ENCODE peak calls at places on chromosome 14, in four cellular contexts. E, Y, I and C are unnamed samples. For H3K27me3, the result is how much of the 10 kb centered on the place peaks cover.

GRCh38 chr14:24556756-24557155 is 19.3 kb downstream of the CTSG start:
- DNase-seq in I (no peak), E (no peak), Y (no peak), C (no peak)

GRCh38 chr14:105091335-105092123 is 26.3 kb upstream of the GPR132 start:
- DNase-seq in I (peak), Y (peak), E (peak), C (no peak)

GRCh38 chr14:61110683-61111082 is 129.6 kb downstream of the SLC38A6 start:
- DNase-seq in Y (no peak), I (no peak), E (no peak), C (no peak)

GRCh38 chr14:61489002-61489401 is 167.6 kb downstream of the PRKCH start:
- DNase-seq in E (no peak), Y (no peak), I (no peak), C (no peak)

GRCh38 chr14:95340201-95340697 is 20.5 kb upstream of the CLMN start:
- DNase-seq in Y (no peak), I (no peak), E (peak), C (no peak)

GRCh38 chr14:98682031-98682430 is 590.0 kb downstream of the BCL11B start:
- DNase-seq in Y (no peak), I (no peak), E (no peak), C (no peak)

GRCh38 chr14:68649461-68650189 is 143.2 kb downstream of the ZFP36L1 start:
- DNase-seq in I (peak), Y (no peak), E (no peak), C (no peak)

GRCh38 chr14:106044949-106045596 is 518.7 kb downstream of the TMEM121 start:
- DNase-seq in Y (peak), I (peak), E (peak), C (peak)

GRCh38 chr14:92747701-92748258 is 647 bp downstream of the LGMN start:
- DNase-seq in Y (no peak), I (no peak), E (peak), C (no peak)

GRCh38 chr14:89855961-89856360 is 98.6 kb downstream of the EFCAB11 start:
- DNase-seq in E (no peak), I (no peak), Y (no peak), C (no peak)

GRCh38 chr14:95253039-95253620 is 66.6 kb downstream of the CLMN start:
- DNase-seq in I (no peak), E (no peak), Y (no peak), C (no peak)

GRCh38 chr14:82602794-82603193 is 1069.1 kb upstream of the SEL1L start:
- DNase-seq in E (no peak), Y (no peak), I (no peak), C (no peak)

GRCh38 chr14:77100961-77101360 is 2.9 kb downstream of the CIPC start:
- DNase-seq in E (no peak), I (no peak), Y (no peak), C (no peak)

GRCh38 chr14:73944432-73945158 is 5.3 kb downstream of the FAM161B start:
- DNase-seq in Y (no peak), I (no peak), E (peak), C (no peak)

GRCh38 chr14:57533214-57533613 is 39.6 kb upstream of the CCDC198 start:
- DNase-seq in E (peak), I (no peak), Y (no peak), C (no peak)

GRCh38 chr14:101705733-101706508 is 55.6 kb upstream of the PPP2R5C start:
- DNase-seq in I (peak), E (peak), Y (peak), C (peak)

GRCh38 chr14:101708853-101709532 is 52.5 kb upstream of the PPP2R5C start:
- DNase-seq in I (no peak), Y (no peak), E (no peak), C (no peak)

GRCh38 chr14:101707863-101708620 is 53.5 kb upstream of the PPP2R5C start:
- DNase-seq in Y (no peak), E (no peak), I (no peak), C (no peak)

GRCh38 chr14:101706509-101707284 is 54.8 kb upstream of the PPP2R5C start:
- DNase-seq in Y (no peak), I (no peak), E (no peak), C (no peak)

GRCh38 chr14:101707285-101707842 is 54.1 kb upstream of the PPP2R5C start:
- DNase-seq in Y (peak), I (no peak), E (peak), C (peak)
- H3K27ac ChIP-seq in Y (peak), I (peak), E (no peak), C (peak)

DNA sequence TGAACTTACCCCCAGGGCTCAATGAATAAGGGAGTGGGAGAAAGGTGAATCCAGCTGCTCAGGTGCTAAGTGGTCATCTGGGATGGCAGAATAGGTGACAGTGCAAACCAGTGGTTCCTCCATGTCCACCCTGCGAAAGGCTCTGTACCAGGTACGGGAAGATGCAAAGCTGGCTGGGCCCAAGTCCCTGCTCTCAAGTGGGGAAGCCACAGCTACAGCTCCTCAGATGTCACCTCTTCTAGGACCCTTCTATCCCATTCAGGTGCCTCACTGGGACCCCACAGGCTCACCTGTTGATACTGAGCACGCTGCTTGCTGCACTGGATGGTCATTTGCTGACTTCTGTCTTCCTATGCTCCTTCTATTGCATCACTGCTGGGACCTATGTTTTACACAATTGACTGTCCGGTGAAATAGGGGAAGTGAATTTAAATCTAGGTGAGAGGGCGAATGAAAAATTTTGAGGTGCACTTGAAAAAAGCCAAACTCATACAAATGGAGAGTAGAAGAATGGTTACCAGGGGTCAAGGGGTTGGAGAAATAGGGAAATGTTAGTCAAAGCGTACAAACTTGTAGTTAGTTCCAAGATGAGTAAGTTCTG is 20.3 kb upstream of the PPP4R4 start:
- DNase-seq in Y (no peak), E (no peak), I (no peak), C (no peak)
- H3K27me3 ChIP-seq in Y (under half), E (under half), I (under half), C (under half)

DNA sequence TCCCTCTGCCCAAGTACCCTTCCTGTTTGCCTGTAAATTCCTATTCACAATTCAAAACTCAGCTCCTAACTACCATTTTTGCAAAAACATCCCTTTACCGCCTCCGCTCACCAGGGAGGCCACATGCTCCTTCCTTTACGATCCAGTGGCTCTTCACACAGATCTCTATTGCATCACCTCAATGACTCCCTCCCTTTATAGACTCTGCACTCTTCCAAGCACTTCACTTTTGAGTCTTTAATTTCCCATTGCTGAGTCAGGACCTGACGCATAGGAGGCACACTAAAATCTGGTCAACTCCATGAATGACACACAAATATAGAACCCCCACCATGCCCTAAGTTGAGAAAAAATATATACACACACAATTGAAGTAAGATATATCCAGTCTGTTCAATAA is 45.9 kb downstream of the PPP1R13B start:
- DNase-seq in E (peak), Y (no peak), I (no peak), C (no peak)
- H3K27ac ChIP-seq in E (no peak), Y (no peak), I (peak), C (no peak)

GRCh38 chr14:51092965-51093364 is 1.9 kb downstream of the TRIM9 start:
- DNase-seq in I (no peak), Y (no peak), E (no peak), C (no peak)
- H3K27me3 ChIP-seq in I (under half), Y (under half), E (under half), C (under half)

GRCh38 chr14:64539186-64539552 is 1.4 kb upstream of the HSPA2 start:
- DNase-seq in E (no peak), I (no peak), Y (no peak), C (no peak)
- H3K27ac ChIP-seq in E (no peak), I (peak), Y (peak), C (peak)